ENCODE peak calls at places on chromosomes 6 and 20, in seven cellular contexts. Q is Calu3; B is NCI-H2107; R is GM23248; L is activated CD4-positive, alpha-beta T cell treated with anti-CD3 and anti-CD28 coated beads, Interleukin-2, amount 50 U/mL, for 24 hours; Z is stimulated activated CD8-positive, alpha-beta memory T cell treated with anti-CD3 and anti-CD28 coated beads, Interleukin-2, amount 100 ng/mL, for 1 hour; S is A673. O is an unnamed sample.

GRCh38 chr6:125195526-125195925 is 42.0 kb downstream of the TPD52L1 start:
- DNase-seq in Q (no peak), R (no peak), L (no peak), B (no peak), Z (no peak), S (no peak), O (no peak)

GRCh38 chr20:21089421-21089820 is 16.7 kb downstream of the LINC00237 start:
- DNase-seq in R (no peak), Z (no peak), B (no peak), Q (no peak), L (no peak), S (no peak), O (peak)

GRCh38 chr6:34092631-34093030 is 53.3 kb downstream of the GRM4 start:
- DNase-seq in S (no peak), L (no peak), R (no peak), Z (no peak), B (no peak), Q (no peak), O (no peak)

GRCh38 chr6:44628347-44628746 is 240.8 kb downstream of the CDC5L start:
- DNase-seq in Z (no peak), S (no peak), R (no peak), B (no peak), Q (no peak), L (no peak), O (no peak)

GRCh38 chr6:9484091-9484490 is 930.8 kb downstream of the TFAP2A start:
- DNase-seq in R (peak), Q (no peak), S (no peak), L (no peak), Z (no peak), B (no peak), O (no peak)

GRCh38 chr20:45340236-45340847 is 7.9 kb downstream of the SDC4 start:
- DNase-seq in B (no peak), R (no peak), Z (no peak), L (no peak), S (no peak), Q (no peak), O (no peak)

GRCh38 chr6:159134701-159135364 is 34.4 kb upstream of the FNDC1 start:
- DNase-seq in Q (peak), L (peak), B (peak), S (peak), Z (peak), R (peak), O (no peak)

GRCh38 chr6:139743629-139744028 is 369.2 kb upstream of the CITED2 start:
- DNase-seq in L (no peak), Z (no peak), B (no peak), Q (no peak), S (no peak), R (peak), O (no peak)

GRCh38 chr6:72689107-72689954 is 67.5 kb downstream of the KCNQ5 start:
- DNase-seq in B (no peak), S (peak), R (peak), L (no peak), Q (no peak), Z (no peak), O (no peak)

GRCh38 chr20:35368616-35369423 is 43.0 kb downstream of the UQCC1 start:
- DNase-seq in Q (no peak), Z (no peak), S (peak), R (peak), B (no peak), L (no peak), O (no peak)

GRCh38 chr20:25469558-25469957 is 62.1 kb downstream of the GINS1 start:
- DNase-seq in Q (no peak), R (no peak), Z (no peak), S (no peak), L (no peak), B (no peak), O (no peak)

GRCh38 chr6:106360989-106361430 is 493 bp downstream of the CRYBG1 start:
- DNase-seq in B (no peak), S (peak), L (peak), Q (peak), Z (no peak), R (peak), O (no peak)

GRCh38 chr6:16754864-16755263 is 6.4 kb downstream of the ATXN1 start:
- DNase-seq in S (no peak), R (no peak), Q (no peak), Z (no peak), B (no peak), L (no peak), O (no peak)

GRCh38 chr6:138970856-138971425 is 17.1 kb downstream of the REPS1 start:
- DNase-seq in R (peak), Z (no peak), Q (no peak), B (no peak), L (no peak), S (peak), O (no peak)

GRCh38 chr6:170189236-170189635 is 101.6 kb downstream of the DLL1 start:
- DNase-seq in Q (no peak), R (no peak), S (no peak), Z (no peak), B (no peak), L (no peak), O (no peak)

GRCh38 chr6:156617376-156617775 is 159.8 kb upstream of the ARID1B start:
- DNase-seq in Q (peak), S (peak), L (no peak), B (peak), R (no peak), Z (no peak), O (no peak)

GRCh38 chr6:38974389-38975133 is 74.0 kb upstream of the GLP1R start:
- DNase-seq in S (no peak), Z (no peak), Q (no peak), L (no peak), B (no peak), R (peak), O (no peak)

GRCh38 chr6:8879334-8879733 is 444.0 kb upstream of the SLC35B3 start:
- DNase-seq in B (no peak), L (no peak), R (no peak), Q (no peak), Z (no peak), S (peak), O (no peak)

GRCh38 chr6:137571854-137572253 is 77.7 kb upstream of the OLIG3 start:
- DNase-seq in R (peak), Z (peak), S (peak), Q (peak), B (no peak), L (peak), O (no peak)

GRCh38 chr6:355809-356208 is 35.7 kb upstream of the IRF4 start:
- DNase-seq in L (no peak), Z (no peak), S (no peak), Q (no peak), B (no peak), R (no peak), O (no peak)

GRCh38 chr6:108771421-108771820 is 76.8 kb upstream of the ARMC2 start:
- DNase-seq in Q (no peak), R (peak), S (no peak), L (no peak), Z (no peak), B (no peak), O (no peak)

GRCh38 chr6:44234101-44235090 is 11.0 kb downstream of the SLC29A1 start:
- DNase-seq in Z (no peak), B (no peak), Q (peak), L (no peak), R (peak), S (peak), O (no peak)

GRCh38 chr6:167564416-167565250 is 239.7 kb downstream of the TTLL2 start:
- DNase-seq in L (no peak), S (no peak), Z (no peak), R (no peak), B (no peak), Q (no peak), O (no peak)

GRCh38 chr6:150195996-150196417 is 53.2 kb downstream of the PPP1R14C start:
- DNase-seq in R (peak), Q (no peak), B (no peak), L (no peak), S (no peak), Z (no peak), O (no peak)

GRCh38 chr6:27100921-27101320 is 146.6 kb upstream of the PRSS16 start:
- DNase-seq in Z (no peak), R (no peak), L (no peak), S (no peak), Q (no peak), B (no peak), O (no peak)

GRCh38 chr20:47362361-47363219 is 6.1 kb upstream of the ZMYND8 start:
- DNase-seq in Q (no peak), B (no peak), S (no peak), Z (no peak), R (no peak), L (no peak), O (no peak)

GRCh38 chr20:47263502-47264084 is 92.9 kb downstream of the ZMYND8 start:
- DNase-seq in L (no peak), Q (no peak), Z (no peak), B (no peak), S (no peak), R (peak), O (no peak)

GRCh38 chr6:169172946-169173345 is 80.7 kb downstream of the THBS2 start:
- DNase-seq in S (no peak), Z (no peak), R (peak), L (no peak), Q (no peak), B (no peak), O (no peak)

GRCh38 chr6:36692220-36692619 is 5.4 kb upstream of the RAB44 start:
- DNase-seq in R (no peak), B (no peak), S (no peak), L (no peak), Z (no peak), Q (no peak), O (no peak)

GRCh38 chr6:112128208-112128607 is 40.8 kb downstream of the FAM229B start:
- DNase-seq in Q (no peak), B (no peak), L (no peak), S (no peak), R (no peak), Z (no peak), O (no peak)

GRCh38 chr6:50030777-50031562 is 9.2 kb upstream of the DEFB110 start:
- DNase-seq in S (peak), L (no peak), Q (no peak), Z (no peak), R (peak), B (peak), O (no peak)

GRCh38 chr20:38875170-38875993 is 50.8 kb upstream of the FAM83D start:
- DNase-seq in R (no peak), L (no peak), Q (no peak), S (no peak), B (no peak), Z (peak), O (no peak)

GRCh38 chr6:167735498-167736201 is 91.1 kb upstream of the AFDN start:
- DNase-seq in S (peak), B (no peak), R (no peak), Z (no peak), Q (no peak), L (no peak), O (no peak)

GRCh38 chr20:53934421-53935352 is 135.7 kb downstream of the BCAS1 start:
- DNase-seq in R (peak), L (no peak), Z (no peak), B (no peak), Q (no peak), S (peak), O (no peak)

GRCh38 chr6:123850555-123850954 is 46.9 kb downstream of the NKAIN2 start:
- DNase-seq in R (no peak), B (no peak), L (no peak), S (no peak), Q (no peak), Z (no peak), O (no peak)

GRCh38 chr20:41232971-41233926 is 84.3 kb downstream of the ZHX3 start:
- DNase-seq in L (no peak), R (peak), B (no peak), S (no peak), Q (no peak), Z (no peak), O (no peak)

GRCh38 chr6:6524951-6525350 is 63.6 kb upstream of the LY86 start:
- DNase-seq in Q (no peak), Z (no peak), R (no peak), S (no peak), B (no peak), L (no peak), O (no peak)

O was measured in NCI-H1048.